ENCODE peak calls at places on chromosomes 1 and 21, in four cellular contexts. A is H1, L is GM12878, B is K562. Q is an unnamed sample.

GRCh38 chr1:160795951-160796383 is at the start of gene LY9:
- DNase-seq in A (no peak), L (peak; percentile 97), B (no peak), Q (no peak)

GRCh38 chr1:51491166-51491981 is 27.7 kb downstream of the EPS15 start:
- DNase-seq in L (no peak), A (no peak), B (no peak), Q (no peak)

GRCh38 chr1:111515291-111516007 is 12.0 kb upstream of the ADORA3 start:
- DNase-seq in A (no peak), B (no peak), L (no peak), Q (no peak)

GRCh38 chr1:99590578-99591209 is 55.2 kb upstream of the PALMD start:
- DNase-seq in B (no peak), A (no peak), L (no peak), Q (no peak)

GRCh38 chr1:184297244-184297750 is 89.5 kb upstream of the C1orf21 start:
- DNase-seq in B (no peak), A (no peak), L (no peak), Q (no peak)

GRCh38 chr21:36155603-36156338 is 853 bp upstream of the DOP1B start:
- DNase-seq in B (no peak), A (no peak), L (no peak), Q (no peak)

GRCh38 chr1:185338719-185339622 is 21.9 kb upstream of the IVNS1ABP start:
- DNase-seq in L (peak; percentile 86), B (no peak), A (no peak), Q (no peak)

GRCh38 chr21:45324430-45325205 is 36.9 kb upstream of the POFUT2 start:
- DNase-seq in A (no peak), B (no peak), L (no peak), Q (no peak)

GRCh38 chr1:238895911-238896310 is 490.5 kb upstream of the CHRM3 start:
- DNase-seq in B (no peak), L (no peak), A (no peak), Q (no peak)

GRCh38 chr1:97901017-97901658 is 19.7 kb downstream of the DPYD start:
- DNase-seq in B (no peak), L (no peak), A (no peak), Q (no peak)

GRCh38 chr1:34874581-34874980 is 15.0 kb upstream of the SMIM12 start:
- DNase-seq in A (no peak), L (no peak), B (no peak), Q (no peak)
- TF ChIP-seq CBX5 in A (no peak), L (no peak), B (no peak), Q (no peak)

GRCh38 chr1:87796521-87796920 is 467.8 kb downstream of the LMO4 start:
- DNase-seq in A (no peak), B (no peak), L (no peak), Q (no peak)
- TF ChIP-seq CBX5 in A (no peak), B (no peak), L (no peak), Q (no peak)

DNA sequence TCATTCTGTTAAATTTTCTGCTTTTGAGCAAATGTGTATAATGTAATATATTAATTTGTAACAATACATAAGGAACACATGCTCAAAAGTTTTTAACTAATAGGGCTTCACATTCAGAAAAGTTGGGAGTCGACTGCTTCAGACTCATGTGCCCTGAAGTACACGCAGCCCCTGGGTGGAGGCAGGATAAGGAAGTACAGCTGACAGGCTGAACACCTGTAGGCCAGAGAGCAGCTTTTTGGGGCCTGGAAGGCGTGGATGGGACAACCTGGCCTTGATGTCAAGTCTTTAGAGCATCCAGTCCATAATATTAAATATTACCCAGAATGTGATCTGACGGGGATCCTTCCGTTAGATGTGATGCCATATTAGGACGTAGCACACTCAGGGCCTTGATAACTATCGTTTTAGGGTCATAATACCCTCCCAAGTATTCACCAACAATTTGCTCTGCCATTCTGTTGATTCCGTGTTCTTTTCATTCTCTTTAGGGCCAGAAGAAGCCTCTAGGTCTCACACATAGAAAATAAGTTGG is 485.2 kb downstream of the SIPA1L2 start:
- DNase-seq in L (no peak), B (no peak), A (no peak), Q (no peak)
- TF ChIP-seq CBX5 in L (no peak), B (no peak), A (no peak), Q (no peak)

GRCh38 chr1:228339059-228339704 is 67.5 kb downstream of the TRIM11 start:
- DNase-seq in L (no peak), A (no peak), B (no peak), Q (no peak)

GRCh38 chr1:228338521-228339051 is 68.0 kb downstream of the TRIM11 start:
- DNase-seq in B (no peak), A (no peak), L (no peak), Q (no peak)

GRCh38 chr1:228340686-228341449 is 65.8 kb downstream of the TRIM11 start:
- DNase-seq in L (no peak), B (peak; percentile 86), A (peak; percentile 23), Q (no peak)

GRCh38 chr1:228341450-228341813 is 65.2 kb downstream of the TRIM11 start:
- DNase-seq in L (no peak), A (no peak), B (no peak), Q (no peak)

GRCh38 chr1:228339766-228340685 is 66.6 kb downstream of the TRIM11 start:
- DNase-seq in L (no peak), A (no peak), B (no peak), Q (no peak)
- TF ChIP-seq CBX5 in L (no peak), A (no peak), B (no peak), Q (no peak)

DNA sequence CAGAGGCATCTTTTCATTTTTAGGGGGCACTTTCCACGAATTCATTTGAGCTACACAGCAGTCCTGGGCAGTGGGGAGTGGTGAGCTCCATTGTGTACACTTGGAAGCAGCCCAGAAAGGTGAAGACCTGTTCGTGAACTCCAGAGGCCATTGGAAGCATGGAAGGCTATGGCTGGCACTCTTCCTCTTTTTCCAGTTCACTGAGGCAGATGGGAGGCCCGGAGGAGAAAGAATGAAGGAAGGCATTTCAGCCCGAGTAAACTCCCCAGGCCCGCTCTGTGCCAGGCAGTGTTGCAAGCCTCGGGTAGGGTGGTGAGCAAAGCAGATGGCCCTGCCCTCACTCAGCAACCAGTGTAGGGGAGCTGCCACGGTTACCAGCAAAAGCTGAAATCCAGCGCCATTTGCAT is 673 bp upstream of the DHCR24 start:
- DNase-seq in A (no peak), B (no peak), L (no peak), Q (no peak)
- TF ChIP-seq CBX5 in A (no peak), B (no peak), L (no peak), Q (no peak)

GRCh38 chr1:94622757-94623156 is 81.2 kb upstream of the F3 start:
- DNase-seq in A (no peak), B (no peak), L (no peak), Q (no peak)
- TF ChIP-seq CBX5 in A (no peak), B (no peak), L (no peak), Q (no peak)

GRCh38 chr1:67713071-67713806 is 28.2 kb downstream of the GADD45A start:
- DNase-seq in L (no peak), B (peak; percentile 61), A (no peak), Q (peak; percentile 45)
- TF ChIP-seq CBX5 in L (no peak), B (no peak), A (no peak), Q (no peak)

DNA sequence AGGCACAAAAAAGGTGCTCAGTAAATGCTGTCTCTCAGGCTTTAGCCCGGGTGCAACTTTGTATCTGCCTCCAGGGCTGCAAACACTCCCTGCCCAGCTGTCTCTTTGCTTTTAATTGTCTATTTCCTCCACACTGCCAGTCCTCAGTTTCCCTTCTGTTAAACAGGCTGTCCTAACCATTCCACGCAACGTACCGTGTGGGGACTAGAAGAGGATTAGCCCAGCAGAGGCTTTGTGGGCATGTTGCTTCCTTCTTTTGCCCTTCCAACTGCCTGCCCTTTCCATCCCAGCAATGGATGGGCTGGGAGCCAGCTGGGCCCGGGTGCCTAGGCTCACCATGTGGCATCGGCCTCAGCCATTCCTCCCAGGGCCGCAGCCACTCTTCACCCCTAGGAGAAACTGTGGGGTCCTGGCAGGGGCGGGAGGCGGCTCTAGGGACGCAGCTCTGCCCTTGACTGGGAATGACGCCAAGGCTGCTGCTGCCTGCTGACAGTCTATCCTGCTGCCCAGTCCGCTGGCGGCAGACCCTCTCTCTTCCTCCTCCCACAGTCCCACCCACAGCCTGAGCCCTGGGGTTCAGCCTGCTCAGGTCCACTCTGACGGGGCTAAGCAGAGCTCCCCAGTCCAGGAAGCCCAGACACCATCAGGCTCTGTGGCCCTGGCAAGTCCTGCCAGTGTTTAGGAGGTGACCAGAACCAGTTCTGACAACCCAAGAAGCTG is 40.6 kb upstream of the LRP8 start:
- DNase-seq in A (no peak), L (no peak), B (no peak), Q (no peak)
- TF ChIP-seq CBX5 in A (no peak), L (no peak), B (no peak), Q (no peak)

GRCh38 chr21:32918467-32919140 is 107.1 kb upstream of the OLIG2 start:
- DNase-seq in L (no peak), B (no peak), A (no peak), Q (no peak)

GRCh38 chr21:32920474-32920873 is 105.3 kb upstream of the OLIG2 start:
- DNase-seq in B (no peak), A (no peak), L (no peak), Q (no peak)

GRCh38 chr21:32925098-32925497 is 100.6 kb upstream of the OLIG2 start:
- DNase-seq in A (no peak), B (no peak), L (no peak), Q (no peak)

GRCh38 chr21:32917392-32918135 is 108.2 kb upstream of the OLIG2 start:
- DNase-seq in L (no peak), B (no peak), A (no peak), Q (no peak)

GRCh38 chr21:32921632-32922230 is 104.0 kb upstream of the OLIG2 start:
- DNase-seq in A (peak; percentile 23), L (no peak), B (peak; percentile 42), Q (no peak)
- TF ChIP-seq CBX5 in A (no peak), L (no peak), B (no peak), Q (no peak)

DNA sequence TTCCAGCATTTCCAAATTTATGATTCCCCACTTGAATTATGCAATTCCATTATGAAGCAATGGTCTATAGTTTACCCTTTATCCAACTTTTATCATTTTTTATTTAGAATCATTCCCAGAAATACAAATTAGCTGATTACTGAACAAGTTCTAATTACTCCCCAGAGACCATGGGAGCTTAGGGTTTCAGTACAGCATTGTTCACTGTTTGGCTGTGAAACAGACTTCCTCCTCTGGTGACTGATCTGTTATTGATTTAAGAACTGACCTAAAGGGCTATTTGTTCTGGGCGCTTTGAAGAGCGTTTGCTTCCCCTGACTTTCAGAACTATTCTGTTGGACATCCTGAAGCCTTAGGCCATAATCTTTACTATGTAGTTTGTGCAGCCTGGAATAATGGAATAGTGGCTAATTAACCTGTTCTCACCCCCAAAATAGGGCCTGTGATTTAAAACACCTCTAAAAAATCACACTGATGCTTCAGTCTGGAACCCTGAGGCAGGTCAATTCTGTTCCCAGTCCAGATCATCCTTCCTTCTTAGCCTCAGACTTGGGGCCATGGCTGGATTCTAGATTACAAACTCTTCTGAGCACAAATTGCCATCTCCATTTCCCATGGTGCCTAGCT is 58.7 kb downstream of the ALG14 start:
- DNase-seq in A (no peak), B (no peak), L (no peak), Q (peak; percentile 92)
- TF ChIP-seq CBX5 in A (no peak), B (no peak), L (no peak), Q (no peak)

Q was measured in HepG2.